ENCODE peak calls at places on chromosomes 3 and 15, in seven cellular contexts. One of them, this sample, is unnamed.

GRCh38 chr3:171791695-171792082 is 18.6 kb downstream of the PLD1 start:
- DNase-seq in ovary: no peak
- DNase-seq in IMR-90: peak; percentile 70
- DNase-seq in HepG2: peak; percentile 59
- DNase-seq in adrenal gland: no peak
- DNase-seq in esophagus squamous epithelium: no peak
- DNase-seq in body of pancreas: no peak
- DNase-seq in this sample: no peak

GRCh38 chr15:100256096-100256984 is 85.4 kb downstream of the ADAMTS17 start:
- DNase-seq in ovary: no peak
- DNase-seq in IMR-90: no peak
- DNase-seq in HepG2: no peak
- DNase-seq in adrenal gland: peak; percentile 9
- DNase-seq in esophagus squamous epithelium: no peak
- DNase-seq in body of pancreas: no peak
- DNase-seq in this sample: no peak

GRCh38 chr3:124995460-124995994 is 60.3 kb downstream of the HEG1 start:
- DNase-seq in ovary: peak; percentile 44
- DNase-seq in IMR-90: peak; percentile 48
- DNase-seq in HepG2: peak; percentile 49
- DNase-seq in adrenal gland: peak; percentile 60
- DNase-seq in esophagus squamous epithelium: no peak
- DNase-seq in body of pancreas: peak; percentile 55
- DNase-seq in this sample: peak; percentile 58

GRCh38 chr3:194318511-194319161 is 32.5 kb downstream of the CPN2 start:
- DNase-seq in ovary: no peak
- DNase-seq in IMR-90: no peak
- DNase-seq in HepG2: no peak
- DNase-seq in adrenal gland: no peak
- DNase-seq in esophagus squamous epithelium: no peak
- DNase-seq in body of pancreas: no peak
- DNase-seq in this sample: no peak

GRCh38 chr3:63278171-63278999 is at the start of gene SYNPR:
- DNase-seq in ovary: no peak
- DNase-seq in IMR-90: no peak
- DNase-seq in HepG2: no peak
- DNase-seq in adrenal gland: no peak
- DNase-seq in esophagus squamous epithelium: no peak
- DNase-seq in body of pancreas: no peak
- DNase-seq in this sample: no peak

GRCh38 chr3:141373768-141374526 is 5.6 kb downstream of the ZBTB38 start:
- DNase-seq in ovary: no peak
- DNase-seq in IMR-90: peak; percentile 52
- DNase-seq in HepG2: no peak
- DNase-seq in adrenal gland: no peak
- DNase-seq in esophagus squamous epithelium: no peak
- DNase-seq in body of pancreas: no peak
- DNase-seq in this sample: no peak

GRCh38 chr3:58528629-58529028 is 8.4 kb downstream of the ACOX2 start:
- DNase-seq in ovary: no peak
- DNase-seq in IMR-90: peak; percentile 58
- DNase-seq in HepG2: no peak
- DNase-seq in adrenal gland: peak; percentile 50
- DNase-seq in esophagus squamous epithelium: no peak
- DNase-seq in body of pancreas: peak; percentile 90
- DNase-seq in this sample: no peak

GRCh38 chr3:12630292-12630691 is 33.6 kb downstream of the RAF1 start:
- DNase-seq in ovary: no peak
- DNase-seq in IMR-90: no peak
- DNase-seq in HepG2: no peak
- DNase-seq in adrenal gland: no peak
- DNase-seq in esophagus squamous epithelium: no peak
- DNase-seq in body of pancreas: no peak
- DNase-seq in this sample: no peak

GRCh38 chr3:25033407-25034029 is 394.5 kb upstream of the RARB start:
- DNase-seq in ovary: no peak
- DNase-seq in IMR-90: peak; percentile 6
- DNase-seq in HepG2: peak; percentile 45
- DNase-seq in adrenal gland: peak; percentile 23
- DNase-seq in esophagus squamous epithelium: no peak
- DNase-seq in body of pancreas: peak; percentile 61
- DNase-seq in this sample: peak; percentile 21

GRCh38 chr3:179882322-179882721 is 154.4 kb downstream of the PEX5L start:
- DNase-seq in ovary: no peak
- DNase-seq in IMR-90: no peak
- DNase-seq in HepG2: no peak
- DNase-seq in adrenal gland: no peak
- DNase-seq in esophagus squamous epithelium: no peak
- DNase-seq in body of pancreas: no peak
- DNase-seq in this sample: no peak

GRCh38 chr15:76057332-76058000 is 2.3 kb upstream of the TMEM266 start:
- DNase-seq in ovary: no peak
- DNase-seq in IMR-90: peak; percentile 22
- DNase-seq in HepG2: peak; percentile 15
- DNase-seq in adrenal gland: peak; percentile 43
- DNase-seq in esophagus squamous epithelium: no peak
- DNase-seq in body of pancreas: peak; percentile 44
- DNase-seq in this sample: peak; percentile 46

GRCh38 chr3:124920718-124921117 is 13.8 kb downstream of the MUC13 start:
- DNase-seq in ovary: no peak
- DNase-seq in IMR-90: no peak
- DNase-seq in HepG2: no peak
- DNase-seq in adrenal gland: no peak
- DNase-seq in esophagus squamous epithelium: no peak
- DNase-seq in body of pancreas: no peak
- DNase-seq in this sample: no peak

GRCh38 chr3:128553560-128553959 is 60.6 kb upstream of the GATA2 start:
- DNase-seq in ovary: no peak
- DNase-seq in IMR-90: no peak
- DNase-seq in HepG2: no peak
- DNase-seq in adrenal gland: no peak
- DNase-seq in esophagus squamous epithelium: no peak
- DNase-seq in body of pancreas: no peak
- DNase-seq in this sample: no peak

GRCh38 chr3:5016218-5017161 is 37.3 kb downstream of the BHLHE40 start:
- DNase-seq in ovary: no peak
- DNase-seq in IMR-90: peak; percentile 80
- DNase-seq in HepG2: peak; percentile 86
- DNase-seq in adrenal gland: no peak
- DNase-seq in esophagus squamous epithelium: no peak
- DNase-seq in body of pancreas: peak; percentile 76
- DNase-seq in this sample: peak; percentile 59

GRCh38 chr15:88431441-88431840 is 35.7 kb downstream of the MRPL46 start:
- DNase-seq in ovary: no peak
- DNase-seq in IMR-90: no peak
- DNase-seq in HepG2: no peak
- DNase-seq in adrenal gland: no peak
- DNase-seq in esophagus squamous epithelium: no peak
- DNase-seq in body of pancreas: no peak
- DNase-seq in this sample: no peak

GRCh38 chr15:39976291-39977274 is 42.7 kb downstream of the EIF2AK4 start:
- DNase-seq in ovary: peak; percentile 33
- DNase-seq in IMR-90: peak; percentile 52
- DNase-seq in HepG2: peak; percentile 21
- DNase-seq in adrenal gland: peak; percentile 77
- DNase-seq in esophagus squamous epithelium: no peak
- DNase-seq in body of pancreas: peak; percentile 44
- DNase-seq in this sample: peak; percentile 51

GRCh38 chr3:40828741-40829415 is 304.1 kb downstream of the ZNF621 start:
- DNase-seq in ovary: no peak
- DNase-seq in IMR-90: no peak
- DNase-seq in HepG2: no peak
- DNase-seq in adrenal gland: no peak
- DNase-seq in esophagus squamous epithelium: no peak
- DNase-seq in body of pancreas: no peak
- DNase-seq in this sample: no peak

GRCh38 chr3:113232367-113232766 is 21.0 kb downstream of the BOC start:
- DNase-seq in ovary: no peak
- DNase-seq in IMR-90: peak; percentile 58
- DNase-seq in HepG2: no peak
- DNase-seq in adrenal gland: no peak
- DNase-seq in esophagus squamous epithelium: no peak
- DNase-seq in body of pancreas: no peak
- DNase-seq in this sample: no peak

GRCh38 chr3:45321607-45322391 is 66.6 kb upstream of the LARS2 start:
- DNase-seq in ovary: no peak
- DNase-seq in IMR-90: no peak
- DNase-seq in HepG2: no peak
- DNase-seq in adrenal gland: no peak
- DNase-seq in esophagus squamous epithelium: no peak
- DNase-seq in body of pancreas: no peak
- DNase-seq in this sample: no peak

GRCh38 chr3:134126153-134126552 is 96.4 kb upstream of the SLCO2A1 start:
- DNase-seq in ovary: no peak
- DNase-seq in IMR-90: no peak
- DNase-seq in HepG2: no peak
- DNase-seq in adrenal gland: no peak
- DNase-seq in esophagus squamous epithelium: no peak
- DNase-seq in body of pancreas: no peak
- DNase-seq in this sample: no peak

GRCh38 chr3:25423780-25424179 is 4.3 kb upstream of the RARB start:
- DNase-seq in ovary: no peak
- DNase-seq in IMR-90: peak; percentile 44
- DNase-seq in HepG2: no peak
- DNase-seq in adrenal gland: no peak
- DNase-seq in esophagus squamous epithelium: no peak
- DNase-seq in body of pancreas: no peak
- DNase-seq in this sample: no peak

GRCh38 chr3:141389703-141390102 is 21.4 kb downstream of the ZBTB38 start:
- DNase-seq in ovary: no peak
- DNase-seq in IMR-90: peak; percentile 74
- DNase-seq in HepG2: no peak
- DNase-seq in adrenal gland: no peak
- DNase-seq in esophagus squamous epithelium: no peak
- DNase-seq in body of pancreas: no peak
- DNase-seq in this sample: no peak

GRCh38 chr3:60185161-60185560 is 1066.1 kb downstream of the FHIT start:
- DNase-seq in ovary: no peak
- DNase-seq in IMR-90: no peak
- DNase-seq in HepG2: no peak
- DNase-seq in adrenal gland: no peak
- DNase-seq in esophagus squamous epithelium: no peak
- DNase-seq in body of pancreas: no peak
- DNase-seq in this sample: no peak

GRCh38 chr3:66099541-66100065 is 60.9 kb upstream of the MAGI1 start:
- DNase-seq in ovary: no peak
- DNase-seq in IMR-90: no peak
- DNase-seq in HepG2: no peak
- DNase-seq in adrenal gland: no peak
- DNase-seq in esophagus squamous epithelium: no peak
- DNase-seq in body of pancreas: no peak
- DNase-seq in this sample: no peak

GRCh38 chr15:89436560-89437311 is 59.6 kb downstream of the RHCG start:
- DNase-seq in ovary: no peak
- DNase-seq in IMR-90: no peak
- DNase-seq in HepG2: peak; percentile 50
- DNase-seq in adrenal gland: no peak
- DNase-seq in esophagus squamous epithelium: no peak
- DNase-seq in body of pancreas: no peak
- DNase-seq in this sample: no peak

GRCh38 chr3:177357352-177358084 is 160.2 kb upstream of the TBL1XR1 start:
- DNase-seq in ovary: peak; percentile 20
- DNase-seq in IMR-90: peak; percentile 89
- DNase-seq in HepG2: peak; percentile 88
- DNase-seq in adrenal gland: peak; percentile 61
- DNase-seq in esophagus squamous epithelium: no peak
- DNase-seq in body of pancreas: peak; percentile 58
- DNase-seq in this sample: peak; percentile 86

GRCh38 chr15:50765202-50765967 is at the start of gene SPPL2A:
- DNase-seq in ovary: peak; percentile 81
- DNase-seq in IMR-90: peak; percentile 84
- DNase-seq in HepG2: peak; percentile 89
- DNase-seq in adrenal gland: peak; percentile 82
- DNase-seq in esophagus squamous epithelium: peak; percentile 26
- DNase-seq in body of pancreas: peak; percentile 78
- DNase-seq in this sample: peak; percentile 93
- TF ChIP-seq POLR2A in ovary: peak; percentile 71
- TF ChIP-seq POLR2A in IMR-90: peak; percentile 79
- TF ChIP-seq POLR2A in HepG2: peak; percentile 81
- TF ChIP-seq POLR2A in adrenal gland: peak; percentile 89
- TF ChIP-seq POLR2A in esophagus squamous epithelium: peak; percentile 91
- TF ChIP-seq POLR2A in body of pancreas: peak; percentile 88
- TF ChIP-seq POLR2A in this sample: peak; percentile 97

GRCh38 chr15:78541744-78542034 is 1.4 kb downstream of the PSMA4 start:
- DNase-seq in ovary: no peak
- DNase-seq in IMR-90: no peak
- DNase-seq in HepG2: no peak
- DNase-seq in adrenal gland: no peak
- DNase-seq in esophagus squamous epithelium: no peak
- DNase-seq in body of pancreas: no peak
- DNase-seq in this sample: no peak

GRCh38 chr15:78540955-78541743 is 905 bp downstream of the PSMA4 start:
- DNase-seq in ovary: no peak
- DNase-seq in IMR-90: peak; percentile 5
- DNase-seq in HepG2: no peak
- DNase-seq in adrenal gland: no peak
- DNase-seq in esophagus squamous epithelium: no peak
- DNase-seq in body of pancreas: no peak
- DNase-seq in this sample: peak; percentile 51

GRCh38 chr15:78538358-78538757 is 1.9 kb upstream of the PSMA4 start:
- DNase-seq in ovary: no peak
- DNase-seq in IMR-90: no peak
- DNase-seq in HepG2: no peak
- DNase-seq in adrenal gland: no peak
- DNase-seq in esophagus squamous epithelium: no peak
- DNase-seq in body of pancreas: no peak
- DNase-seq in this sample: no peak

GRCh38 chr15:78542647-78543046 is 2.4 kb downstream of the PSMA4 start:
- DNase-seq in ovary: no peak
- DNase-seq in IMR-90: no peak
- DNase-seq in HepG2: no peak
- DNase-seq in adrenal gland: no peak
- DNase-seq in esophagus squamous epithelium: no peak
- DNase-seq in body of pancreas: no peak
- DNase-seq in this sample: no peak

GRCh38 chr15:78540135-78540954 is at the start of gene PSMA4:
- DNase-seq in ovary: peak; percentile 91
- DNase-seq in IMR-90: peak; percentile 76
- DNase-seq in HepG2: peak; percentile 73
- DNase-seq in adrenal gland: peak; percentile 95
- DNase-seq in esophagus squamous epithelium: peak; percentile 29
- DNase-seq in body of pancreas: peak; percentile 88
- DNase-seq in this sample: peak; percentile 96
- TF ChIP-seq POLR2A in ovary: peak; percentile 88
- TF ChIP-seq POLR2A in IMR-90: peak; percentile 79
- TF ChIP-seq POLR2A in HepG2: peak; percentile 78
- TF ChIP-seq POLR2A in adrenal gland: peak; percentile 37
- TF ChIP-seq POLR2A in esophagus squamous epithelium: peak; percentile 63
- TF ChIP-seq POLR2A in body of pancreas: peak; percentile 34
- TF ChIP-seq POLR2A in this sample: peak; percentile 95

GRCh38 chr3:48716982-48717746 is at the start of gene IP6K2:
- DNase-seq in ovary: peak; percentile 99
- DNase-seq in IMR-90: peak; percentile 97
- DNase-seq in HepG2: peak; percentile 96
- DNase-seq in adrenal gland: peak; percentile 98
- DNase-seq in esophagus squamous epithelium: peak; percentile 86
- DNase-seq in body of pancreas: peak; percentile 100
- DNase-seq in this sample: peak; percentile 98
- TF ChIP-seq POLR2A in ovary: peak; percentile 70
- TF ChIP-seq POLR2A in IMR-90: peak; percentile 98
- TF ChIP-seq POLR2A in HepG2: peak; percentile 96
- TF ChIP-seq POLR2A in adrenal gland: peak; percentile 33
- TF ChIP-seq POLR2A in esophagus squamous epithelium: peak; percentile 72
- TF ChIP-seq POLR2A in body of pancreas: peak; percentile 67
- TF ChIP-seq POLR2A in this sample: peak; percentile 93

GRCh38 chr3:99645277-99646106 is 7.1 kb downstream of the COL8A1 start:
- DNase-seq in ovary: peak; percentile 25
- DNase-seq in IMR-90: peak; percentile 81
- DNase-seq in HepG2: peak; percentile 16
- DNase-seq in adrenal gland: no peak
- DNase-seq in esophagus squamous epithelium: no peak
- DNase-seq in body of pancreas: no peak
- DNase-seq in this sample: peak; percentile 66
- TF ChIP-seq POLR2A in ovary: no peak
- TF ChIP-seq POLR2A in IMR-90: no peak
- TF ChIP-seq POLR2A in HepG2: no peak
- TF ChIP-seq POLR2A in adrenal gland: no peak
- TF ChIP-seq POLR2A in esophagus squamous epithelium: no peak
- TF ChIP-seq POLR2A in body of pancreas: no peak
- TF ChIP-seq POLR2A in this sample: no peak

This sample was measured in erythroblast.